ENCODE peak calls at places on chromosomes 2 and 18, in nine cellular contexts. N is hepatocyte, R is HCT116, C is MM.1S, X is PC-3, O is GM23338, V is OCI-LY7, P is SK-N-SH, S is GM23248. I is an unnamed sample. For H3K4me1 and H3K9me2, the result is how much of the 10 kb centered on the place peaks cover.

GRCh38 chr2:1262609-1263008 is 150.7 kb upstream of the TPO start:
- DNase-seq in V (no peak), N (no peak), R (no peak), S (no peak), X (no peak), C (no peak), O (no peak), P (no peak), I (no peak)

GRCh38 chr18:11251891-11252270 is 102.5 kb upstream of the PIEZO2 start:
- DNase-seq in C (no peak), S (peak), X (no peak), V (no peak), P (no peak), R (no peak), O (no peak), N (no peak), I (no peak)

GRCh38 chr2:168015274-168015953 is 232.0 kb downstream of the STK39 start:
- DNase-seq in X (no peak), S (no peak), C (no peak), R (no peak), O (no peak), P (peak), N (no peak), V (no peak), I (no peak)

GRCh38 chr2:178306351-178307073 is 112.2 kb downstream of the OSBPL6 start:
- DNase-seq in C (peak), S (peak), R (peak), N (peak), X (peak), P (peak), O (peak), V (peak), I (no peak)

GRCh38 chr2:238600506-238601432 is 174.0 kb downstream of the ASB1 start:
- DNase-seq in O (no peak), X (no peak), S (peak), R (no peak), V (no peak), P (no peak), N (no peak), C (no peak), I (no peak)

GRCh38 chr2:38178556-38179419 is 102.8 kb upstream of the CYP1B1 start:
- DNase-seq in N (peak), R (no peak), X (peak), O (no peak), S (peak), V (no peak), C (no peak), P (no peak), I (peak)

GRCh38 chr2:199760574-199760973 is 90.4 kb downstream of the FTCDNL1 start:
- DNase-seq in P (no peak), O (peak), N (no peak), X (no peak), R (no peak), C (no peak), V (no peak), S (no peak), I (no peak)

GRCh38 chr2:118686364-118686763 is 161.1 kb downstream of the EN1 start:
- DNase-seq in X (peak), V (no peak), R (no peak), S (peak), P (no peak), N (no peak), O (no peak), C (no peak), I (no peak)

GRCh38 chr2:35989523-35989922 is 366.1 kb upstream of the CRIM1 start:
- DNase-seq in X (no peak), R (no peak), P (no peak), V (no peak), S (no peak), O (peak), C (no peak), N (peak), I (no peak)

GRCh38 chr2:121697108-121697631 is 39.5 kb downstream of the NIFK start:
- DNase-seq in O (no peak), R (no peak), P (no peak), X (peak), C (no peak), S (peak), N (no peak), V (no peak), I (peak)

GRCh38 chr18:36130039-36130831 is 536 bp downstream of the ELP2 start:
- DNase-seq in O (no peak), R (no peak), X (no peak), C (no peak), S (peak), V (no peak), P (peak), N (no peak), I (no peak)

GRCh38 chr18:57814555-57814954 is 11.4 kb upstream of the ATP8B1 start:
- DNase-seq in P (no peak), C (no peak), O (no peak), R (no peak), S (no peak), N (no peak), V (no peak), X (no peak), I (no peak)

GRCh38 chr18:11902522-11903292 is 5.4 kb downstream of the MPPE1 start:
- DNase-seq in S (peak), V (no peak), N (no peak), P (no peak), C (no peak), R (no peak), X (peak), O (peak), I (peak)

GRCh38 chr18:8745355-8746014 is 40.1 kb downstream of the MTCL1 start:
- DNase-seq in X (no peak), R (no peak), V (peak), P (no peak), S (peak), C (peak), N (no peak), O (no peak), I (no peak)

GRCh38 chr2:128752691-128753263 is 434.1 kb upstream of the HS6ST1 start:
- DNase-seq in P (no peak), N (no peak), V (peak), X (no peak), O (no peak), C (no peak), S (no peak), R (no peak), I (no peak)

GRCh38 chr2:19600982-19601381 is 242.6 kb upstream of the OSR1 start:
- DNase-seq in X (no peak), N (no peak), C (no peak), P (no peak), S (no peak), R (no peak), V (no peak), O (no peak), I (no peak)

GRCh38 chr2:60549250-60550150 is 4.0 kb downstream of the BCL11A start:
- DNase-seq in N (peak), V (peak), C (peak), O (peak), R (no peak), S (peak), P (peak), X (peak), I (no peak)

GRCh38 chr2:30285758-30286157 is 54.4 kb downstream of the LBH start:
- DNase-seq in V (no peak), X (no peak), N (no peak), O (no peak), P (no peak), R (no peak), S (no peak), C (no peak), I (no peak)

GRCh38 chr2:129759186-129760010 is 220.1 kb upstream of the RAB6C start:
- DNase-seq in N (no peak), C (no peak), R (no peak), P (no peak), X (no peak), O (no peak), V (no peak), S (no peak), I (no peak)

GRCh38 chr2:223949241-223949640 is 4.1 kb upstream of the WDFY1 start:
- DNase-seq in P (no peak), C (no peak), V (peak), X (no peak), N (no peak), R (no peak), S (no peak), O (no peak), I (no peak)

GRCh38 chr2:68994864-68995263 is 18.1 kb upstream of the ANTXR1 start:
- DNase-seq in P (no peak), V (no peak), N (no peak), C (no peak), X (peak), S (peak), O (no peak), R (no peak), I (peak)

GRCh38 chr2:239192975-239193374 is 207.8 kb downstream of the HDAC4 start:
- DNase-seq in S (no peak), V (no peak), O (no peak), P (no peak), X (no peak), N (no peak), C (no peak), R (no peak), I (no peak)

GRCh38 chr2:130799295-130799694 is 37.4 kb upstream of the ARHGEF4 start:
- DNase-seq in O (no peak), P (no peak), R (no peak), N (no peak), V (no peak), S (no peak), X (no peak), C (no peak), I (no peak)

GRCh38 chr2:221463235-221463896 is 108.7 kb downstream of the EPHA4 start:
- DNase-seq in R (no peak), N (no peak), P (no peak), C (peak), S (no peak), V (no peak), O (no peak), X (no peak), I (peak)

GRCh38 chr18:64966667-64967066 is 784.1 kb upstream of the CDH7 start:
- DNase-seq in V (no peak), X (peak), P (peak), R (no peak), O (peak), N (peak), S (no peak), C (peak), I (no peak)

GRCh38 chr2:222751821-222752719 is 80.6 kb downstream of the MOGAT1 start:
- DNase-seq in N (no peak), C (no peak), V (no peak), X (no peak), S (no peak), P (no peak), O (no peak), R (no peak), I (no peak)

GRCh38 chr2:31318360-31319336 is 84.7 kb downstream of the EHD3 start:
- DNase-seq in X (no peak), C (peak), N (no peak), V (peak), R (no peak), P (no peak), S (peak), O (no peak), I (no peak)

GRCh38 chr18:48216639-48217280 is 192.4 kb downstream of the ZBTB7C start:
- DNase-seq in C (no peak), N (no peak), V (no peak), P (no peak), R (no peak), X (no peak), O (no peak), S (no peak), I (no peak)

GRCh38 chr18:79556829-79557585 is 122.6 kb upstream of the CTDP1 start:
- DNase-seq in O (no peak), N (no peak), P (no peak), C (no peak), S (peak), R (no peak), V (no peak), X (no peak), I (no peak)

GRCh38 chr2:184201246-184201645 is 397.1 kb upstream of the ZNF804A start:
- DNase-seq in X (no peak), C (no peak), O (no peak), S (no peak), P (no peak), R (no peak), N (no peak), V (no peak), I (no peak)

GRCh38 chr2:102258386-102259074 is 52.8 kb upstream of the IL1RL1 start:
- DNase-seq in C (no peak), V (no peak), X (peak), O (no peak), P (no peak), S (peak), R (peak), N (peak), I (peak)

GRCh38 chr2:204477358-204477950 is 67.8 kb upstream of the PARD3B start:
- DNase-seq in X (no peak), V (no peak), P (no peak), R (no peak), O (no peak), S (peak), C (no peak), N (no peak), I (no peak)

GRCh38 chr2:101956465-101957030 is 35.2 kb upstream of the IL1R2 start:
- DNase-seq in V (no peak), C (no peak), P (no peak), N (no peak), R (no peak), S (peak), O (no peak), X (no peak), I (no peak)

GRCh38 chr2:20141056-20141762 is 83.7 kb downstream of the SDC1 start:
- DNase-seq in P (no peak), C (no peak), N (peak), V (no peak), O (no peak), X (peak), R (peak), S (peak), I (peak)

GRCh38 chr2:120287183-120288015 is 34.7 kb downstream of the RALB start:
- DNase-seq in S (peak), O (no peak), P (no peak), R (peak), N (peak), C (no peak), V (no peak), X (peak), I (peak)

GRCh38 chr18:58671122-58671940 is at the start of gene MALT1:
- DNase-seq in X (peak), C (peak), S (peak), O (peak), R (peak), V (peak), P (peak), N (peak), I (peak)

GRCh38 chr2:18373081-18373480 is 187.4 kb downstream of the RDH14 start:
- DNase-seq in N (no peak), V (no peak), C (no peak), X (no peak), S (no peak), O (no peak), R (no peak), P (no peak), I (no peak)

GRCh38 chr18:41150316-41150715 is 804.7 kb upstream of the PIK3C3 start:
- DNase-seq in C (peak), O (no peak), S (no peak), R (no peak), N (peak), P (no peak), V (no peak), X (no peak), I (no peak)

GRCh38 chr2:160427629-160428424 is 65.8 kb downstream of the RBMS1 start:
- DNase-seq in C (peak), X (no peak), V (peak), N (no peak), S (peak), P (no peak), R (no peak), O (no peak), I (no peak)
- H3K4me1 ChIP-seq in C (under half), X (under half), V (under half), N (under half), S (half or more), P (under half), R (under half), O (under half), I (under half)

DNA sequence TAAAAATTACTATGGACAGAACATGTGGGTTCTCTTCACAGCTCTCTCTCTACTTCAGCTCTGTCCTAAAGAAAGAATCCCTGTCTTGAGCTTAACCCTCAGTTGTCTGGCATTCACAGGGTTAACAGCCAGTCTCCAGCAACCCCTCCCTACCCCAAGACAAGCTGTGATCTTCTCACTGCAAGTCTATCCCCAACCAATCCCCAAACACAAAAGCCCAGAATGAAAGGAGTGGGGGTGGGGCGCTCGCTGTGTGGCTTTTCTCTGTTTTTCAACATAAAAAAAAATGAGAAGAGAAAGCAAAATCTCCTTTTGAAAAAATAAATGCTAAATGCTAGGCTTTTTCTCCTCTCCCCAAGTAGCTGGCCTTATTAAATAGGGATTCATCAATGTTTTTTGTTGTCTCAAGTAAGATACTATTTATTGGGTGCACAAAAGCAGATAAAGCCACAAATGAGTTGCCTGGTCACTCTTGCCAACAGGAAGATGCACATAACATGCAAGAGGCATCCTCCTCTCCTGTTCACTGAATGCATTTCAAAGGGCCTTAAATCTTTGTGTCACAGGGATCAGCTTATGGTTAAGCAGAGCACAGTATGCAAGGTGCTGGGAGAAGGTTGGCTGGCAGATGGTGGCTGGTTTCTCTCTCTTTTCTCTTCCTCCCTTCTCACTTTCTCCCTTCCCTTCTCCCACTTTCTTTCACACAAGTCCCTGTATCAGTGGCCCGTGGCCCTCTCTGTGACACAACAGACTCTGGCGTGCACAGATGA is 225.7 kb downstream of the CMPK2 start:
- DNase-seq in R (no peak), X (no peak), N (no peak), V (no peak), S (no peak), C (no peak), P (no peak), O (peak), I (no peak)
- H3K9me2 ChIP-seq in R (under half), X (under half), N (under half), V (under half), S (under half), C (under half), P (under half), O (under half), I (under half)

GRCh38 chr18:2986150-2986865 is 26.6 kb downstream of the LPIN2 start:
- DNase-seq in S (no peak), X (no peak), C (no peak), O (no peak), R (no peak), P (no peak), N (no peak), V (no peak), I (no peak)
- H3K4me1 ChIP-seq in S (half or more), X (under half), C (under half), O (under half), R (under half), P (under half), N (under half), V (under half), I (half or more)

GRCh38 chr2:15954761-15955160 is 14.4 kb downstream of the MYCN start:
- DNase-seq in V (no peak), O (no peak), P (no peak), X (no peak), N (no peak), S (no peak), C (no peak), R (no peak), I (no peak)

GRCh38 chr2:15953143-15953630 is 12.8 kb downstream of the MYCN start:
- DNase-seq in X (no peak), C (no peak), N (no peak), V (no peak), P (no peak), O (no peak), R (no peak), S (no peak), I (no peak)

GRCh38 chr2:15950088-15950952 is 10.0 kb downstream of the MYCN start:
- DNase-seq in N (no peak), R (no peak), P (no peak), V (no peak), O (no peak), X (no peak), S (no peak), C (no peak), I (no peak)

GRCh38 chr2:15953891-15954680 is 13.7 kb downstream of the MYCN start:
- DNase-seq in R (no peak), C (no peak), X (no peak), O (no peak), V (no peak), S (no peak), N (no peak), P (no peak), I (no peak)

DNA sequence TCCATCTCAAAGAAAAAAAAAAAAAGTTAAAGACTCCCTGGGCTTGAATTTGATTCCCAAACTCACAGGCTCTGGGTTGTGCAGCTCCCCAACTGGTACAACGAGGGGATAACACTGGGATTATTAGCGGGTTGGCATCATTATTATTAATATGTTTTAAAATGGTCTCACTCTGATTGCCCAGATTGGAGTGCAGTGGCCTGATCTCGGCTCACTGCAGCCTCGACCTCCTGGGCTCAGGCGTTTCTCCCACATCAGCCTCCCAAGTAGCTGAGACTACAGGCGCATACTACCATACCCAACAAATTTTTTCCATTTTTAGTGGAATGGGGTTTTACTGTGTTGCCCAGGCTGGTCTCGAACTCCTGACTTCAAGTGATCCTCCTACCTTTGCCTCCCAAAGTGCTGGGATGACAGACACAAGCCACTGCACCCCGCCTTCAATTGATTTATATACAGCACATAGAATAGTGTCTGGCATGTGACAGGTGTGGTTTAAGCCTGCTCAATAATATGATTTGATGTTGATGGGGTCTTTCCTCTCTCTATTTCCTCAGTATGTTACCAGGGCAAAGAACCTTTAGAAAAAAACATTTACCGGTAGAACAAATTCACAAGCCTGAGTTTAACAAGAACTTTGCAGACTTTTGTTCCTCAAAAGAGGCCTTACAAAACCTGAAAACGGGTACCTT is 12.2 kb downstream of the MYCN start:
- DNase-seq in N (no peak), R (no peak), P (no peak), O (no peak), S (no peak), C (no peak), X (no peak), V (no peak), I (no peak)
- H3K9me2 ChIP-seq in N (under half), R (under half), P (under half), O (under half), S (under half), C (under half), X (under half), V (under half), I (under half)

DNA sequence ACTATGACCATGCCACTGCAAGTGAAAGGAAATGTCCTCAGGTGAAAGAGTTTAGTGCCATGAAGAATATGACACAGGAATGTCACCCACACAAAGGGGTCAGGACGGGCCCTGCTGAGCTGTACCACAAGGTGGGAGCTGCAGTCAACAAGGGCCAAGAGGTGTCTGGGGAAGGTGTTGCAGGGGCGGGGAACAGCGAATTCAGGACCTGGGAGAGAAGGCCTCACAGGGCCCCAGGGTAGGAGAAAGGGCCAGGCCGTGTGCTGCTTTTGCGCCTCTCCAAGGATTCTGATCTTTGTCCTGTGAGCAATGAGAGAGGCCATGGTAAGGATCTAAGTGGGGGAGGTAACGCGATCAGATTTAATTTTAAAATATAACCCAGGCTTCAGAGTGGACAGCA is 23.6 kb downstream of the CYB5A start:
- DNase-seq in O (no peak), P (no peak), N (no peak), S (no peak), R (no peak), C (no peak), V (no peak), X (no peak), I (no peak)
- H3K4me1 ChIP-seq in O (under half), P (under half), N (under half), S (under half), R (under half), C (under half), V (under half), X (under half), I (under half)

I was measured in PC-9.